ENCODE peak calls at places on chromosomes 3 and 15, in ten cellular contexts. L is hepatocyte, D is transverse colon, M is esophagus muscularis mucosa, K is A549, P is Panc1, Y is psoas muscle, O is heart left ventricle, V is sigmoid colon, J is lower lobe of right lung. I is an unnamed sample. For H3K4me1, the result is how much of the 10 kb centered on the place peaks cover.

GRCh38 chr15:63372753-63373152 is 8.9 kb downstream of the CA12 start:
- DNase-seq in L (no peak), D (no peak), M (no peak), K (no peak), P (no peak), Y (no peak), O (no peak), V (peak), J (no peak), I (no peak)

GRCh38 chr3:9420850-9421549 is 23.6 kb downstream of the SETD5 start:
- DNase-seq in L (no peak), D (no peak), M (no peak), K (peak), P (no peak), Y (no peak), O (no peak), V (no peak), J (no peak), I (no peak)

GRCh38 chr15:65312400-65312916 is 8.0 kb downstream of the RNU5B-1 start:
- DNase-seq in L (no peak), D (no peak), M (no peak), K (no peak), P (no peak), Y (no peak), O (peak), V (no peak), J (peak), I (peak)

GRCh38 chr15:70493787-70494514 is 269.4 kb downstream of the UACA start:
- DNase-seq in L (peak), D (no peak), M (no peak), K (peak), P (no peak), Y (no peak), O (no peak), V (no peak), J (no peak), I (peak)

GRCh38 chr3:59660376-59660775 is 610.6 kb upstream of the CFAP20DC start:
- DNase-seq in L (peak), D (no peak), M (no peak), K (peak), P (no peak), Y (no peak), O (no peak), V (no peak), J (no peak), I (no peak)

GRCh38 chr3:1987983-1988382 is 110.7 kb upstream of the CNTN4 start:
- DNase-seq in L (peak), D (peak), M (no peak), K (peak), P (no peak), Y (no peak), O (no peak), V (no peak), J (peak), I (no peak)

GRCh38 chr3:170718848-170719247 is 133.0 kb upstream of the SLC7A14 start:
- DNase-seq in L (no peak), D (no peak), M (no peak), K (no peak), P (no peak), Y (no peak), O (no peak), V (no peak), J (no peak), I (no peak)

GRCh38 chr3:78390221-78390620 is 1350.3 kb downstream of the ROBO2 start:
- DNase-seq in L (no peak), D (no peak), M (no peak), K (no peak), P (no peak), Y (no peak), O (no peak), V (no peak), J (no peak), I (no peak)

GRCh38 chr3:68728343-68728742 is 204.0 kb downstream of the TAFA4 start:
- DNase-seq in L (no peak), D (no peak), M (no peak), K (no peak), P (no peak), Y (no peak), O (no peak), V (no peak), J (no peak), I (no peak)

GRCh38 chr15:42157381-42157780 is 945 bp upstream of the PLA2G4F start:
- DNase-seq in L (no peak), D (no peak), M (no peak), K (no peak), P (no peak), Y (no peak), O (no peak), V (no peak), J (no peak), I (no peak)

GRCh38 chr15:89119489-89120478 is 31.5 kb downstream of the ABHD2 start:
- DNase-seq in L (peak), D (no peak), M (no peak), K (peak), P (peak), Y (no peak), O (no peak), V (no peak), J (no peak), I (no peak)

GRCh38 chr3:17974206-17974841 is 231.9 kb upstream of the TBC1D5 start:
- DNase-seq in L (no peak), D (no peak), M (no peak), K (no peak), P (no peak), Y (no peak), O (no peak), V (no peak), J (no peak), I (no peak)

GRCh38 chr15:34951993-34952392 is 17.5 kb downstream of the AQR start:
- DNase-seq in L (no peak), D (no peak), M (no peak), K (no peak), P (no peak), Y (no peak), O (no peak), V (no peak), J (no peak), I (no peak)

GRCh38 chr3:65330072-65330471 is 642.3 kb upstream of the ADAMTS9 start:
- DNase-seq in L (no peak), D (no peak), M (no peak), K (no peak), P (no peak), Y (no peak), O (peak), V (no peak), J (no peak), I (no peak)

GRCh38 chr3:170222647-170223541 is 670 bp downstream of the PRKCI start:
- DNase-seq in L (peak), D (peak), M (no peak), K (peak), P (no peak), Y (no peak), O (no peak), V (peak), J (peak), I (peak)

GRCh38 chr15:89129123-89129815 is 41.0 kb downstream of the ABHD2 start:
- DNase-seq in L (peak), D (peak), M (no peak), K (peak), P (peak), Y (no peak), O (no peak), V (no peak), J (peak), I (no peak)

GRCh38 chr3:115891237-115891636 is 267.9 kb downstream of the GAP43 start:
- DNase-seq in L (no peak), D (no peak), M (no peak), K (no peak), P (no peak), Y (no peak), O (no peak), V (no peak), J (no peak), I (no peak)

GRCh38 chr15:62521396-62521795 is 356.3 kb upstream of the C2CD4B start:
- DNase-seq in L (no peak), D (no peak), M (no peak), K (no peak), P (no peak), Y (no peak), O (no peak), V (no peak), J (no peak), I (no peak)

GRCh38 chr3:124878561-124879394 is 8.4 kb downstream of the ITGB5 start:
- DNase-seq in L (peak), D (peak), M (peak), K (peak), P (peak), Y (peak), O (no peak), V (peak), J (no peak), I (peak)

GRCh38 chr3:55750525-55750924 is 263.4 kb upstream of the WNT5A start:
- DNase-seq in L (no peak), D (peak), M (peak), K (peak), P (no peak), Y (no peak), O (no peak), V (no peak), J (peak), I (no peak)

GRCh38 chr15:63947228-63947627 is 99.1 kb downstream of the DAPK2 start:
- DNase-seq in L (no peak), D (no peak), M (no peak), K (no peak), P (no peak), Y (no peak), O (no peak), V (no peak), J (no peak), I (no peak)

GRCh38 chr3:81910244-81910852 is 148.9 kb upstream of the GBE1 start:
- DNase-seq in L (peak), D (no peak), M (no peak), K (peak), P (peak), Y (no peak), O (no peak), V (no peak), J (no peak), I (no peak)

GRCh38 chr3:142857056-142857455 is 31.8 kb downstream of the PCOLCE2 start:
- DNase-seq in L (peak), D (peak), M (no peak), K (peak), P (no peak), Y (peak), O (peak), V (no peak), J (no peak), I (no peak)

GRCh38 chr3:46368569-46368968 is 2.2 kb upstream of the CCR5 start:
- DNase-seq in L (peak), D (peak), M (no peak), K (peak), P (no peak), Y (peak), O (peak), V (peak), J (peak), I (no peak)

GRCh38 chr3:63986147-63986546 is 37.1 kb downstream of the PSMD6 start:
- DNase-seq in L (peak), D (no peak), M (no peak), K (no peak), P (no peak), Y (no peak), O (no peak), V (no peak), J (no peak), I (no peak)

DNA sequence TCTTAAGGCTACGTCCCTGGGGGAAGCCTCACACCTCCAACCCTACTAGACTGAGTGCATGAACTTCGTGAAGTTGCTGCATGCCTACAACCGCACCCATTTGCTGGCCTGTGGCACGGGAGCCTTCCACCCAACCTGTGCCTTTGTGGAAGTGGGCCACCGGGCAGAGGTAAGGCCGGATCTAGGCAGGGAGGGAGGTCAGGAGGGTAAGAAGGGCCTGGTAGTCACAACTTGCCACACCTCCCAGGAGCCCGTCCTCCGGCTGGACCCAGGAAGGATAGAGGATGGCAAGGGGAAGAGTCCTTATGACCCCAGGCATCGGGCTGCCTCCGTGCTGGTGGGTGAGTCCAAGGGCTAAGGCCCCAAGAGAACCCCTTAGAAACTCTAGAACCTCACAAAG is 1.9 kb downstream of the SEMA3B start:
- DNase-seq in L (no peak), D (no peak), M (no peak), K (no peak), P (no peak), Y (no peak), O (no peak), V (no peak), J (no peak), I (peak)
- H3K4me1 ChIP-seq in L (half or more), D (half or more), M (half or more), K (half or more), P (under half), Y (under half), O (under half), V (half or more), J (half or more), I (under half)

GRCh38 chr15:99014803-99015676 is 7.4 kb upstream of the PGPEP1L start:
- DNase-seq in L (peak), D (peak), M (peak), K (peak), P (no peak), Y (peak), O (peak), V (peak), J (peak), I (peak)
- H3K4me3 ChIP-seq in L (peak), D (peak), M (peak), K (peak), P (peak), Y (peak), O (peak), V (peak), J (peak), I (peak)

DNA sequence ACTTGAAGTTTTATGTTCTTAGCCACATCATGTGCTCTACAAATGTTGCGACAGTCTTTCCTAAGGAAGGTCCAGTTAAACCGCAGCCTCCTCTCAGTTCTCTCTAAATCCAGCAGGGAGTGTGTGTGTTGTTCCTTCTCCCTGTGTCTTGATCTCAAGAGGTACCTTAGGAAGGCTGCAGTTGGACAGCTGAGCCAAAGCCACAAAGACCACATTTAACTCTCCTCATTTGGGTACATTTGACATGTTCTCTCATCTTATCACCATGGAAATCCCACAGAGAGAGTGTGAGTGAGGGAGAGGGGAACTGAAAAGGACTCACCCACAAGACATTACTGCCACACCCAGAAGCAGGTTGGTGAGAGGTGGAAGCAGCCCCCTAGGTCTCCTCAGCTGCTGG is 79.5 kb downstream of the CD200R1L start:
- DNase-seq in L (no peak), D (no peak), M (no peak), K (no peak), P (no peak), Y (no peak), O (no peak), V (no peak), J (no peak), I (no peak)
- H3K27ac ChIP-seq in L (no peak), D (no peak), M (no peak), K (peak), P (no peak), Y (no peak), O (no peak), V (no peak), J (no peak), I (no peak)

GRCh38 chr15:78007965-78008886 is 69.3 kb downstream of the TBC1D2B start:
- DNase-seq in L (no peak), D (peak), M (no peak), K (no peak), P (no peak), Y (peak), O (peak), V (peak), J (peak), I (peak)
- H3K4me1 ChIP-seq in L (under half), D (half or more), M (half or more), K (under half), P (under half), Y (half or more), O (under half), V (half or more), J (half or more), I (under half)

DNA sequence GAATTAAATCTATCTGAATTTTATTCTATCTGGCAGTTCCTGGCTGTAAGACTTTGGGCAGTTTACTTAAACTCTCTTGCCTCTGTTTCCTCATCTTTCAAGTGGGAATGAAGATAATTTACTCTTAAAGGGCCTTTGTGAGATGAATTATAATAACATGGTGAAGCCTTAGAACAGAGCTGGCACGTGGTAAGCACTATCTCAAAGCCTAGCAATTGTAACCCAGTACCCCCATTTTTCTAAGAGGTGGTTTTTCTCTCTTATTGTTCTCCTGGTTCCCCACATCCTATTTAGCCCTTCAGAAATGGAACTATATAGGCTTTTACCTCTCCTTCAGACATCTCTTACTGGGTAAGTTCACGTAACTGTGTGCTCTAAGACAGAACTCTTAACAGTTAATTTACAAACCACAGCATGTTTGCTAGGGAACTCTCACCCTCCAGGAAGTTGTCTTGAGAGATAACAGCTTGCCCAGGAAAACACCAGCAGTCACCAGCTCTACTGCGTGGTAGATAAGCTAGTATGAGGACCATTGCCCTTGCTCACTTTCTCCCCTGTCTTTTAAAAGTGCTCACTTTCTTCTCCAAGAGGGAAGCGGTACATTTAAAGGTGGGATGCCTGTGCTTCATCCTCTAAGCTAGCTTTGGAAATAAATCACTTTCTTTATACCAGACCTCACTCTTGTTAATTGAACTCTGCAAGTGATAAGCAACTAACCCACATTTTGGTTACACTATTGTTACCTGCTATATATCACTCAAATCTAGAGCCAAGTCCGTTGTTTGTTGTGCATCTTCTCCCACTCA is 12.4 kb upstream of the CRBN start:
- DNase-seq in L (peak), D (no peak), M (no peak), K (no peak), P (no peak), Y (no peak), O (no peak), V (no peak), J (no peak), I (no peak)
- H3K4me3 ChIP-seq in L (no peak), D (no peak), M (no peak), K (no peak), P (no peak), Y (no peak), O (no peak), V (no peak), J (no peak), I (no peak)

DNA sequence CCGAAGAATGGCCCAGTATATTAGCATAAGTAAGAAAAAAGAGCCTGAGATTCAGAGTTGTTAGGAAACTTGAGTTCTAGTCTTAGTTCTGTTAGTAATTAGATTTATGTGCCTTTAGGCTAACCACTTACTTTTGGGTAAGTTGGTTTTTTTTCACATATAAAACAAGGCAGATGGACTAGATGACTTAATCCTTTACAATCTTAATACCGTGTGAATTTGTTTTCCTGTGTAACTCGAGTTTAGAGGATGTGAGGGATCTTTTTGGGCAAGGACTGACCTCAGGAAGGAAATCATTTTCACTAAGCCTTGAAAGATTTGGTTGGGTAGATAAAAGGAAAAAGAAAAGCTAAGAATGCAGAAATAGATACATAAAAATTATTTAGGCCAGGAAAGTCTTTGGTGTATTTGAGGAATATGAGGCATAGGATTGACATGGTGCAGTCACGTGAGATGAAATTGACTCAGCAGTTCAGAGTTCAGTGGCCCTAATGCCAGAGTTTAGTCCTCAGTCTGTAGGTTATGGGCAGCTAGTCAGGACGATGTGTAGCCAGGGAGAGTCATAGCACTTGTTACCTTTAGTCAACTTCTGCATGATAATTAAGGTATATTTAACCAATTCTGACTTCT is 34.6 kb downstream of the PAK2 start:
- DNase-seq in L (peak), D (no peak), M (no peak), K (no peak), P (peak), Y (no peak), O (no peak), V (no peak), J (no peak), I (no peak)
- H3K27ac ChIP-seq in L (peak), D (no peak), M (no peak), K (no peak), P (peak), Y (peak), O (no peak), V (no peak), J (no peak), I (no peak)

DNA sequence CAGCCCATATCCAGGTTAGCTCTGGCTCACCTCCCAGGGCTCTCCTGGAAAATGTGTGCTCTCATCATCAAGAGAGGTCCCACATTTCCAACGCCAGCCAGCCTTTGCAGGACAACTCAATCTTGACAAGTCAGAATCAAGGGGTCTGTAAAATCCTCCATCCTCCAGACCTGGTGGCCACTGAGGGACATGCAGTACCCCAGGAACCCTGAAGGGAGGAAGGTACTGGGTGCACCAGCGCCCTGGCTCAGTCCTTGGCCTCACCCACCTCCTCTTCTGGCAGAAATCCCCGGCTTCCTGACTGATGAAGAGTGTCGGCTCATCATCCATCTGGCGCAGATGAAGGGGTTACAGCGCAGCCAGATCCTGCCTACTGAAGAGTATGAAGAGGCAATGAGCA is 6.0 kb upstream of the WDR6 start:
- DNase-seq in L (no peak), D (no peak), M (no peak), K (no peak), P (no peak), Y (no peak), O (no peak), V (no peak), J (no peak), I (no peak)
- H3K4me1 ChIP-seq in L (under half), D (under half), M (under half), K (under half), P (under half), Y (under half), O (under half), V (under half), J (under half), I (under half)

DNA sequence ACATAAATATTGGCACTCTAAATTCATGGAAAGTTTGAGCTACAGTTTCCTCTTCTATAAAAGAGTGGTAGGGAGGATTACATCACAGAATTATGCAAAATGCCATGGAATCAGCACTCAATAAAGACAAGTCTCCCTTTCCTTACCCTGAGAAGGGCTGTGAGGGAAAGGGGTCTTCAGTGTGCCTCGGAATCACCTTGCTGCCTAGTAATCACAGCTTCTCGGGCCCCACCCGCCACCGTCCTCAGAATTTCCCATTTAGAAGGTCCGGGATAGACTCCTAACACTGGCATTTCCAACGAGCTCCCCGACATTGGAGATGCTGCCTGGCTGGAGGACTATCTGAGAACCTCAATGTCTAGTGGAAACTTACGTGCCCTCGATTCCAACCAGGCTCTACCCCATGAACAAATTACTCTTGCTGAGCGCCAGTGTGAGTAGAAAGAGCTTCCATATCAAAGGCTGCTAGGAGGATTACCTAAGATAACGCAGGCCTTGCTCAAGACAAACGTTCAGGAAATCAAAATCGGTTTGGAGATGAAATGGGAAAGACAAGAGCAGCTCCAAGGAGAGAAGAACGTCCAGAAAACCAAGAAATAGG is 92.1 kb upstream of the CHD2 start:
- DNase-seq in L (peak), D (peak), M (no peak), K (peak), P (no peak), Y (no peak), O (no peak), V (no peak), J (no peak), I (no peak)
- H3K4me3 ChIP-seq in L (no peak), D (peak), M (peak), K (peak), P (peak), Y (peak), O (peak), V (peak), J (peak), I (no peak)

I was measured in aorta.